ENCODE peak calls at places on chromosomes 2 and 18, in five cellular contexts. B is IMR-90, K is H9, R is H1, L is mesendoderm. H is an unnamed sample. For H3K79me1, the result is how much of the 10 kb centered on the place peaks cover.

GRCh38 chr18:79374408-79375171 is 21.1 kb upstream of the NFATC1 start:
- DNase-seq in K (no peak), R (no peak), L (no peak), B (no peak), H (no peak)

GRCh38 chr2:190533175-190533967 is 1.2 kb downstream of the NEMP2 start:
- DNase-seq in B (no peak), L (no peak), R (no peak), K (no peak), H (no peak)

GRCh38 chr2:199485732-199486335 is 28.1 kb upstream of the SATB2 start:
- DNase-seq in R (no peak), B (peak), K (peak), L (peak), H (peak)

GRCh38 chr2:158740591-158740990 is 54.5 kb upstream of the DAPL1 start:
- DNase-seq in K (no peak), R (no peak), B (peak), L (no peak), H (no peak)

GRCh38 chr2:12715878-12716249 is 872 bp upstream of the TRIB2 start:
- DNase-seq in K (peak), B (peak), R (no peak), L (peak), H (peak)

GRCh38 chr18:3447035-3447894 is 2.7 kb upstream of the TGIF1 start:
- DNase-seq in B (peak), K (peak), L (peak), R (no peak), H (no peak)

GRCh38 chr2:227370791-227371312 is 8.3 kb downstream of the TM4SF20 start:
- DNase-seq in L (no peak), B (peak), K (no peak), R (no peak), H (no peak)

GRCh38 chr2:119082821-119083400 is 75.6 kb downstream of the C1QL2 start:
- DNase-seq in K (no peak), R (no peak), B (no peak), L (no peak), H (no peak)

GRCh38 chr18:801137-801536 is 10.9 kb downstream of the YES1 start:
- DNase-seq in R (no peak), B (no peak), K (no peak), L (no peak), H (no peak)

GRCh38 chr2:10039658-10040410 is 3.5 kb upstream of the KLF11 start:
- DNase-seq in B (no peak), L (no peak), R (no peak), K (no peak), H (no peak)

GRCh38 chr2:206471524-206472062 is 28.3 kb downstream of the ADAM23 start:
- DNase-seq in R (no peak), L (no peak), B (no peak), K (no peak), H (no peak)

GRCh38 chr2:172861163-172861562 is 125.5 kb downstream of the RAPGEF4 start:
- DNase-seq in R (no peak), L (no peak), K (no peak), B (no peak), H (no peak)

GRCh38 chr18:48866028-48866733 is 84.6 kb downstream of the SMAD7 start:
- DNase-seq in K (no peak), L (no peak), B (peak), R (no peak), H (no peak)

GRCh38 chr18:3520230-3521085 is 70.5 kb downstream of the TGIF1 start:
- DNase-seq in L (peak), K (no peak), B (no peak), R (no peak), H (no peak)

GRCh38 chr2:11564864-11565567 is 31.2 kb downstream of the GREB1 start:
- DNase-seq in L (no peak), B (no peak), K (no peak), R (no peak), H (no peak)

GRCh38 chr2:219352448-219353023 is 20.0 kb upstream of the RESP18 start:
- DNase-seq in B (peak), K (peak), L (peak), R (peak), H (peak)

GRCh38 chr2:60849165-60849564 is 32.2 kb upstream of the REL start:
- DNase-seq in R (no peak), L (no peak), B (peak), K (no peak), H (no peak)

GRCh38 chr2:61855178-61855523 is 1.3 kb upstream of the FAM161A start:
- DNase-seq in L (peak), K (no peak), B (no peak), R (peak), H (no peak)

GRCh38 chr2:37837576-37838335 is 87.3 kb upstream of the RMDN2 start:
- DNase-seq in B (peak), L (peak), R (no peak), K (no peak), H (no peak)

GRCh38 chr2:5020451-5020850 is 671.7 kb upstream of the SOX11 start:
- DNase-seq in K (no peak), L (no peak), B (no peak), R (no peak), H (no peak)

GRCh38 chr2:64259301-64259700 is 115.1 kb upstream of the PELI1 start:
- DNase-seq in K (no peak), L (no peak), B (no peak), R (no peak), H (no peak)

GRCh38 chr2:111176867-111177266 is 56.2 kb downstream of the BCL2L11 start:
- DNase-seq in L (no peak), B (no peak), R (no peak), K (no peak), H (no peak)

GRCh38 chr2:15795426-15795825 is 144.9 kb upstream of the MYCN start:
- DNase-seq in L (no peak), K (no peak), R (no peak), B (no peak), H (no peak)

GRCh38 chr18:7438631-7439030 is 128.5 kb upstream of the PTPRM start:
- DNase-seq in L (no peak), K (no peak), R (no peak), B (no peak), H (no peak)

GRCh38 chr2:191383486-191383885 is 138.3 kb downstream of the MYO1B start:
- DNase-seq in K (no peak), B (no peak), R (no peak), L (no peak), H (no peak)

GRCh38 chr18:65983750-65984149 is 232.9 kb downstream of the CDH7 start:
- DNase-seq in R (no peak), K (no peak), B (no peak), L (no peak), H (no peak)

GRCh38 chr2:14418110-14418509 is 214.4 kb upstream of the LRATD1 start:
- DNase-seq in K (no peak), R (no peak), B (no peak), L (no peak), H (no peak)

DNA sequence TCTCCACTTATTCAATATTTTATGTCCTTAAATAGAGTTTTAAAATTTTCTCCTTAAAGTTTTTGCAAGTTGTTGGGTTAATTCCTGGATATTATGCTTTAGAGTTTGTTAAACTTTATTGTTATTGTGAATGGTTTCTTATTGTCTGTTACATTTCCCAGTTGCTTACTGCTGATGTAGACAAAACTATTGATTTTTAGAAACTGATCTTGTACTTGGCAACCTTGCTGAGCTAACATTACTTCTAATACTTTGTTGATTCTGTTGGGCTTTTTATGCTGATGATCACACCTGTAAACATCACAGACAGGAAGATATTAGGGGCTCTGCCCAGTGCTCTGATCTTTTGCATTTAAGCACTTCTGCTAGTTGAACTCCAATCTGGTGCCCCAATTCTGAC is 2.8 kb upstream of the CLIP4 start:
- DNase-seq in B (no peak), R (no peak), K (no peak), L (no peak), H (no peak)
- H3K27ac ChIP-seq in B (no peak), R (no peak), K (no peak), L (no peak), H (no peak)

DNA sequence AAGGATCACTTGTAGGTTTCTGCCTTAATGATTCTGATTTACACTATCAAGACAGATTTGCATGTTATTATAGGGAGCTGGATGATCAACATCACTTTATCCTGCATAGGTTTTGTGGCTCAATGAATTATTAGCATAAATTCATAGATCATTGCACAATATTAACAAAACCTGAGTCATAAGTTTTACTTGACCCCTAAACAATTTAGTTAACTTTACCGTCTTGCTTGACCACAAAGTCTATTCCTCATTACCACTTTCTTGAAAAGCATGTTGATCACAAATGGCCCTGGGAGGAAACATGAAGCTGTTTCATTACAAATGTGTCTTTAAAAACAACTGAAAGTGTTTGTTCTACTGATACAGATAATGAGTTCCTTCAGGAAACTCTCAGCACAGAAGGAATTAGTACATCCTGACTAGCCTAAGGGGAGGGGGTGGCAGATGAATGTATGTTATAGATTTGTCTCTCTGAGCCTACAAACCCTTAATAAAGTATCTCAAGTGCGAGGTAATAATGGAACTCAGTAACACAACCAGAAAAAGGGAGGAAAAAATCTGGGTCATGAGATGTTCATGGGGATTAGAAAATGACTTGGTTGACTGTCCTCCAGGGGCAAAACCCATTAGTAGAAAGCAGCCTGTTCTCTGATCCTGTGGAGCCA is 303.4 kb downstream of the PIK3C3 start:
- DNase-seq in L (no peak), K (no peak), B (no peak), R (no peak), H (no peak)
- H2BK5ac ChIP-seq in L (no peak), K (no peak), B (no peak), R (no peak), H (no peak)

GRCh38 chr2:109231428-109231827 is 102.4 kb downstream of the SH3RF3 start:
- DNase-seq in L (no peak), R (no peak), B (no peak), K (no peak), H (no peak)
- H3K79me1 ChIP-seq in L (under half), R (under half), B (half or more), K (under half), H (under half)

GRCh38 chr2:232929303-232930123 is 59.4 kb downstream of the SNORC start:
- DNase-seq in B (no peak), L (peak), R (no peak), K (no peak), H (no peak)
- H3K27ac ChIP-seq in B (no peak), L (no peak), R (no peak), K (no peak), H (no peak)

DNA sequence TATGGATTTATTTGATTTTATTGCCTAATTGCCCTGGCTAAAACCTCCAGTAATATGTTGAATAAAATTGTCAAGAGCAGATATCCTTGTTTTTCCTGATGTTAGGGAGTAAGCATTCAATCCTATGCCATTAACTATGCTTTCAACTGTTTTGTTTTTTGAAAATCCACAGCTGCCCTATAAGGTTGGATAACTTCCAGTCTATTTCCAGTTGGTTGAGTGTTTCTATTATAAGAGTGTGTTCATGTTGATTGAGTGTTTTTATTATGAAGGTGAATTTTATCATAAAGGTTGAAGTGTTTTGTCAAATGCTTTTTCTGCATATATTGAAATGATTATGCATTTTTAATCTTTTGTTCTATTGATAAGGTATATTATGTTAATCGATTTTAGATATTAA is 149.9 kb upstream of the SCN7A start:
- DNase-seq in K (no peak), R (no peak), L (no peak), B (no peak), H (no peak)
- H2BK5ac ChIP-seq in K (no peak), R (no peak), L (no peak), B (no peak), H (no peak)

GRCh38 chr2:46412010-46412409 is 67.4 kb upstream of the TMEM247 start:
- DNase-seq in R (no peak), L (no peak), K (no peak), B (no peak), H (no peak)

GRCh38 chr2:46410273-46411244 is 68.8 kb upstream of the TMEM247 start:
- DNase-seq in L (no peak), R (no peak), K (no peak), B (no peak), H (no peak)

GRCh38 chr2:46407852-46408455 is 71.4 kb upstream of the TMEM247 start:
- DNase-seq in K (no peak), B (no peak), R (no peak), L (no peak), H (no peak)

GRCh38 chr2:46411245-46411641 is 68.1 kb upstream of the TMEM247 start:
- DNase-seq in L (no peak), K (no peak), R (no peak), B (no peak), H (no peak)

DNA sequence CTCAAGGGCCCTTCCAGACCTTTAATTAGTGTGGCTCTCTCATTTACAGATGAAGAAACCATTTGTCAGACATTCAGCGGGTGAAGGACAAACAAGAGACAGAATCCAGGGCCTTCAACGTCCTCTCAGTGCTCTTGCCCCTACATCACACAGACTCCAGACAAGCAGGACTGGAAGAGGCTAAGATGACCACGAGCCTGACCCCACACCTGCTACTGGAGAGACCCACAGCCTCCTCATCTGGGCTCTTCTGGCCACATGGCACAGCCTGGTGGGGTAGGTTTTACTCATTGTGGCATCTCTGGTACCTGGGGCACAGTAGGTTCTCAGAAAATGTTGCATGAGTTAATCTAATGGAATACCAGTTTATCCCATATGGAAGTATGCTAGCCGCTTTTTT is 69.6 kb upstream of the TMEM247 start:
- DNase-seq in R (no peak), B (no peak), K (no peak), L (no peak), H (no peak)
- H3K79me1 ChIP-seq in R (under half), B (under half), K (under half), L (under half), H (under half)

DNA sequence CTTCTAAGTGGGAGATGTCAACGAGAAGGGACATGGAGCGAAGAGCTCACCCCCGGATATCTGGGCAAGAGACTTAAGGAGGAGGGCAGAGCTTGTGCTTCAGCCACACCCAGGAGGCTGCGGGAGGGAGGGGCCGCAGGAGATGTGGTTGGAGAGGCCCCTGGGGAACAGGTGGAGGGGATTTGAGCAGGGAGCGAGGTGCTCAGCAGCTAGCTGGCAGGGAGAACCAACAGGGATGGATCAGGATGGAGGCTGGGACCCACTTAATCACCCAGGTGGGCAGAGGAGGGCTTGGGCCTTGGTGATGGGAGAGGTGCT is 78.3 kb downstream of the MBP start:
- DNase-seq in L (no peak), B (no peak), K (no peak), R (no peak), H (no peak)
- H3K27ac ChIP-seq in L (no peak), B (peak), K (no peak), R (no peak), H (no peak)

DNA sequence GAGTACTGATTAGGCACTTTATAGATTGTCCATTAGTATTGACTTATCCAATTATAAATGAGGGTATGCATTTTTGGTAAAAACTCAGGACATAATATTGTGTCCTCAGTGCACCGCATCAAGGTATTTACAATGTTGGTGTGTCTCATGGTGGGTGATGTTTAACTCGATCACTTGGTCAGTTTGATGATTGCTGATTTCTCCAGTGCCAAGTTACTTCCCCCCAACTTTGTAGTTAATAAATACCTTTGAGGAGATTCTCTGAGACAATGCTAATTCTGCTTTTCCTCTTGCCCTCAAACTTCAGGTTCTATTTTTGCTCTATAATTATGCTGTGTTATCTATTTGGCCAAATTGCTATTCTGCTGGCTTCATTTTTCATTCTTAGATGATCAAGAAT is 28.2 kb upstream of the SERPINB7 start:
- DNase-seq in B (no peak), K (no peak), L (no peak), R (no peak), H (no peak)
- H2BK5ac ChIP-seq in B (no peak), K (no peak), L (no peak), R (no peak), H (no peak)